ENCODE peak calls at places on chromosomes 6 and 20, in eight cellular contexts. P is psoas muscle; U is neural crest cell; L is GM20000; H is CD4-positive, alpha-beta T cell; Z is BE2C; Q is PC-3; G is fibroblast of lung. E is an unnamed sample.

GRCh38 chr6:29516108-29516507 is 28.4 kb upstream of the MAS1L start:
- DNase-seq in P (no peak), U (no peak), L (no peak), H (no peak), Z (no peak), Q (peak; percentile 84), G (peak; percentile 72), E (no peak)

GRCh38 chr20:16271450-16271849 is 301.8 kb downstream of the KIF16B start:
- DNase-seq in P (no peak), U (no peak), L (no peak), H (no peak), Z (no peak), Q (no peak), G (no peak), E (no peak)

GRCh38 chr20:4546786-4547185 is 174.9 kb upstream of the PRND start:
- DNase-seq in P (no peak), U (no peak), L (no peak), H (no peak), Z (no peak), Q (peak; percentile 97), G (peak; percentile 92), E (no peak)

GRCh38 chr20:10469599-10469998 is 34.5 kb downstream of the SLX4IP start:
- DNase-seq in P (peak; percentile 27), U (peak; percentile 16), L (peak; percentile 32), H (no peak), Z (peak; percentile 51), Q (peak; percentile 87), G (peak; percentile 77), E (peak; percentile 24)

GRCh38 chr6:16205377-16206144 is 32.8 kb upstream of the GMPR start:
- DNase-seq in P (no peak), U (peak; percentile 43), L (peak; percentile 74), H (no peak), Z (peak; percentile 66), Q (no peak), G (peak; percentile 95), E (no peak)

GRCh38 chr20:11581271-11581670 is 336.4 kb upstream of the BTBD3 start:
- DNase-seq in P (no peak), U (no peak), L (no peak), H (no peak), Z (no peak), Q (peak; percentile 33), G (no peak), E (no peak)

GRCh38 chr20:49479785-49480184 is 2.7 kb downstream of the KCNB1 start:
- DNase-seq in P (no peak), U (no peak), L (no peak), H (no peak), Z (no peak), Q (no peak), G (no peak), E (peak; percentile 93)

GRCh38 chr6:40755046-40755681 is 168.0 kb upstream of the LRFN2 start:
- DNase-seq in P (no peak), U (no peak), L (no peak), H (no peak), Z (no peak), Q (no peak), G (peak; percentile 67), E (peak; percentile 93)

GRCh38 chr6:30200551-30201281 is 12.5 kb downstream of the TRIM26 start:
- DNase-seq in P (no peak), U (no peak), L (peak; percentile 74), H (no peak), Z (no peak), Q (no peak), G (no peak), E (no peak)

GRCh38 chr20:34141293-34141692 is 29.2 kb upstream of the EIF2S2 start:
- DNase-seq in P (no peak), U (no peak), L (no peak), H (no peak), Z (no peak), Q (no peak), G (no peak), E (no peak)

GRCh38 chr20:48748556-48748955 is 79.2 kb downstream of the PREX1 start:
- DNase-seq in P (no peak), U (no peak), L (no peak), H (no peak), Z (no peak), Q (no peak), G (no peak), E (no peak)

GRCh38 chr6:1611322-1611571 is 1.5 kb downstream of the FOXC1 start:
- DNase-seq in P (no peak), U (no peak), L (peak; percentile 76), H (no peak), Z (peak; percentile 74), Q (peak; percentile 48), G (no peak), E (peak; percentile 68)

GRCh38 chr6:35498407-35499045 is 1.6 kb upstream of the TEAD3 start:
- DNase-seq in P (no peak), U (no peak), L (no peak), H (no peak), Z (no peak), Q (no peak), G (no peak), E (peak; percentile 81)

GRCh38 chr6:35499372-35499771 is 2.5 kb upstream of the TEAD3 start:
- DNase-seq in P (no peak), U (no peak), L (no peak), H (no peak), Z (no peak), Q (no peak), G (no peak), E (no peak)

GRCh38 chr6:35496851-35497570 is at the start of gene TEAD3:
- DNase-seq in P (peak; percentile 73), U (peak; percentile 69), L (peak; percentile 96), H (no peak), Z (peak; percentile 61), Q (peak; percentile 56), G (peak; percentile 55), E (peak; percentile 85)

GRCh38 chr6:35496036-35496850 is 636 bp downstream of the TEAD3 start:
- DNase-seq in P (peak; percentile 64), U (peak; percentile 37), L (no peak), H (no peak), Z (no peak), Q (peak; percentile 47), G (peak; percentile 32), E (no peak)

DNA sequence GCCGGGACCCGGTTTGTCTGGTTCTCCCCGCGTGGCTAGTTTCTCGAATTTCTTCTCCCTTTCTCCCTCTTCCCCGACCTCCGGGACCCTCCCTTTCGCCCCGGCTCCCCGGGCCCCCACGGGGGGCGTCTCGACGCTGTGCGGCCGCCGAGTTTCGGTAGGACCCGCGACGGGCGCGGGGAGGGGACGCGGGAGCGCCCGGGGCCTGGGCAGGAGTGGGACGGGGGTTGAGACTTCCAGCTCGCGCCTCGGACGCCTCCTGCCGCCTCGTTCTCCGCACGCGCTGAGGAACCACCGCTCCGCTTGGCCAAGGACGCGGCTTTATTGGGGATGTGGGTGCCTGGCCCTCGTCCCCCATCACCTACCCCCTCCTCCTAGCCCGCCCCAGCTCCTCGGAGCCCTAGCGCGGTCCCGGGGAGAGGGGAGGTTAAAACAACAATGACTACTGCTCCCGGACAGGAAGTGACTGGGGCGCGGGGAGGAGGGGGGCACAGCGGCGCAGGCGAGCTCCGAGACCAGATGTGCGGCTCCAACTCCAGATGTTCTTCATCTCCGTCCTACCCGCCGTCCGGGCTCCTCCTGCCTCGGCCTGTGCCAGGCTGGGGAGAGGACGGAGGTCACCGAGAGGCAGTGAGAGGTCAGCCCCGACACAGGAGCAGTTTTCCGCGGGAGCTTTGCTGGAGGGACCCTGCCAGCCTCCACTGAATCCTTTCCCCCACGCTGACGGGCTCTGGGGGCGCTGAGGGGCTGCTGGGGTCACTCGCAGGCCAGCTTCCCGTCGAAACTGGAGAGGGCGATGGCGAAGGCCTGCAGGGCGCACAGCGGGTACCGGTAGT is 910 bp upstream of the TEAD3 start:
- DNase-seq in P (peak; percentile 79), U (peak; percentile 48), L (peak; percentile 65), H (peak; percentile 25), Z (no peak), Q (no peak), G (peak; percentile 73), E (peak; percentile 57)
- TF ChIP-seq CTCF in P (no peak), U (no peak), L (no peak), H (no peak), Z (no peak), Q (no peak), G (no peak), E (no peak)

GRCh38 chr6:163554663-163555062 is 140.1 kb downstream of the QKI start:
- DNase-seq in P (peak; percentile 34), U (peak; percentile 41), L (peak; percentile 27), H (peak; percentile 29), Z (peak; percentile 63), Q (peak; percentile 60), G (peak; percentile 16), E (peak; percentile 73)
- TF ChIP-seq CTCF in P (peak; percentile 25), U (peak; percentile 58), L (peak; percentile 21), H (peak; percentile 40), Z (peak; percentile 82), Q (peak; percentile 75), G (peak; percentile 61), E (peak; percentile 68)

GRCh38 chr6:147949981-147950622 is 392.5 kb upstream of the SASH1 start:
- DNase-seq in P (no peak), U (no peak), L (no peak), H (no peak), Z (no peak), Q (no peak), G (peak; percentile 37), E (no peak)
- TF ChIP-seq CTCF in P (no peak), U (no peak), L (no peak), H (no peak), Z (no peak), Q (no peak), G (no peak), E (no peak)

DNA sequence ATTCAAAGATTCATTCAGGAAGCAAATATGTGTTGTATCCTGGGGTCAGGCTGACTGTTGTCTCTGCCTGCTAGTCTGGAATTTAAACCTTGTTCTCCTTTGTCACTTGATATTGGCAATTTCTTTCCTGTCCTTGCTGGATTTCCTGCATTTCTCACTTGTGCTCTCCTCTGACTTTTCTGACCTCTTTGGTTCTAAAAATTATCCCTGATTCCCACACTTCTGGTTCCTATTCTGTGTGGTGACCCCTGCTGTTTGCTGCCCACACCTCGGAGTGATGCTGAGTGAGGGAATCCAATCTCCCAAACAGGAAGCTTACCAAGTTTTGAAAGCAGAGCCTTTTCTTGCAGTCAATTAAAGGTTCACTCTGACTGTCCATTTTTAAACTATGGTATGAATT is 345.3 kb downstream of the CDKAL1 start:
- DNase-seq in P (no peak), U (no peak), L (no peak), H (no peak), Z (no peak), Q (no peak), G (no peak), E (no peak)
- TF ChIP-seq CTCF in P (no peak), U (no peak), L (no peak), H (no peak), Z (no peak), Q (no peak), G (no peak), E (no peak)

DNA sequence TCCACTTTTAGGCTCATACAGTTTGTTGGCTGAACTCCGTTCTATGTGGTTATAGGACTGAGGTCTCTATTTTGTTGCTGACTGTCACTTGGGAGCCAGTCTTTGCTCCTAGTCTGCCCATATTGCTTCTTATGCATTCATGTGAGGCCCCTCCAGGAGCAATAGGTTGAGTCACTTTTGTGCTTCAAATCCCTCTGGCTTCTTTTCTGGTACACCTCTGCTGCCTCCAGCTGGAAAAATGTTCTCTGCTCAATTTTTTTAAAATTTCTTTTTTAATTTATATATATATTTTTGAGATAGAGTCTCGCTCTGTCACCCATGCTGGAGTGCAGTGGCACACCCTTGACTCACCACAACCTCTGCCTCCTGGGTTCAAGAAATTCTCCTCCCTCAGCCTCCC is 42.7 kb upstream of the NOX3 start:
- DNase-seq in P (no peak), U (no peak), L (no peak), H (no peak), Z (no peak), Q (no peak), G (no peak), E (no peak)
- TF ChIP-seq CTCF in P (no peak), U (no peak), L (no peak), H (no peak), Z (no peak), Q (no peak), G (no peak), E (no peak)